ENCODE peak calls at places on chromosomes 4 and X, in five cellular contexts. One of them, this sample, is unnamed.

GRCh38 chr4:186551849-186552248 is 3.5 kb downstream of the MTNR1A start:
- DNase-seq in HEK293T: no peak
- DNase-seq in H54: no peak
- DNase-seq in prostate gland: no peak
- DNase-seq in A172: no peak
- DNase-seq in this sample: no peak

GRCh38 chr4:145939856-145940255 is 1.2 kb upstream of the ZNF827 start:
- DNase-seq in HEK293T: no peak
- DNase-seq in H54: no peak
- DNase-seq in prostate gland: no peak
- DNase-seq in A172: peak
- DNase-seq in this sample: no peak

GRCh38 chr4:127782025-127782274 is 172 bp upstream of the HSPA4L start:
- DNase-seq in HEK293T: peak
- DNase-seq in H54: peak
- DNase-seq in prostate gland: peak
- DNase-seq in A172: no peak
- DNase-seq in this sample: peak

GRCh38 chr4:80390178-80390577 is 54.6 kb downstream of the CFAP299 start:
- DNase-seq in HEK293T: no peak
- DNase-seq in H54: no peak
- DNase-seq in prostate gland: no peak
- DNase-seq in A172: no peak
- DNase-seq in this sample: no peak

GRCh38 chr4:78058591-78059523 is 1.7 kb downstream of the FRAS1 start:
- DNase-seq in HEK293T: peak
- DNase-seq in H54: no peak
- DNase-seq in prostate gland: peak
- DNase-seq in A172: peak
- DNase-seq in this sample: peak

GRCh38 chr4:80362578-80363181 is 27.1 kb downstream of the CFAP299 start:
- DNase-seq in HEK293T: peak
- DNase-seq in H54: no peak
- DNase-seq in prostate gland: no peak
- DNase-seq in A172: peak
- DNase-seq in this sample: peak

GRCh38 chr4:893276-893994 is 38.7 kb downstream of the GAK start:
- DNase-seq in HEK293T: no peak
- DNase-seq in H54: no peak
- DNase-seq in prostate gland: no peak
- DNase-seq in A172: no peak
- DNase-seq in this sample: no peak

GRCh38 chr4:118033148-118034060 is 882 bp upstream of the NDST3 start:
- DNase-seq in HEK293T: peak
- DNase-seq in H54: peak
- DNase-seq in prostate gland: peak
- DNase-seq in A172: peak
- DNase-seq in this sample: peak

GRCh38 chrX:37684918-37685317 is 673 bp upstream of the XK start:
- DNase-seq in HEK293T: no peak
- DNase-seq in H54: no peak
- DNase-seq in prostate gland: no peak
- DNase-seq in A172: no peak
- DNase-seq in this sample: no peak

GRCh38 chrX:27132851-27133250 is 330.3 kb downstream of the PPP4R3C start:
- DNase-seq in HEK293T: no peak
- DNase-seq in H54: no peak
- DNase-seq in prostate gland: no peak
- DNase-seq in A172: no peak
- DNase-seq in this sample: no peak

GRCh38 chr4:70931359-70931758 is 29.2 kb downstream of the MOB1B start:
- DNase-seq in HEK293T: no peak
- DNase-seq in H54: no peak
- DNase-seq in prostate gland: no peak
- DNase-seq in A172: no peak
- DNase-seq in this sample: no peak

GRCh38 chr4:153530996-153531375 is 64.8 kb downstream of the TMEM131L start:
- DNase-seq in HEK293T: no peak
- DNase-seq in H54: no peak
- DNase-seq in prostate gland: no peak
- DNase-seq in A172: no peak
- DNase-seq in this sample: no peak

GRCh38 chr4:73446336-73446938 is 10.4 kb downstream of the AFP start:
- DNase-seq in HEK293T: peak
- DNase-seq in H54: no peak
- DNase-seq in prostate gland: peak
- DNase-seq in A172: peak
- DNase-seq in this sample: peak

GRCh38 chr4:139841464-139842195 is 176.0 kb downstream of the MGST2 start:
- DNase-seq in HEK293T: peak
- DNase-seq in H54: no peak
- DNase-seq in prostate gland: no peak
- DNase-seq in A172: no peak
- DNase-seq in this sample: no peak

GRCh38 chr4:40238700-40239548 is 42.1 kb downstream of the RHOH start:
- DNase-seq in HEK293T: peak
- DNase-seq in H54: no peak
- DNase-seq in prostate gland: no peak
- DNase-seq in A172: peak
- DNase-seq in this sample: no peak

GRCh38 chr4:68272860-68273259 is 27.4 kb upstream of the TMPRSS11B start:
- DNase-seq in HEK293T: no peak
- DNase-seq in H54: no peak
- DNase-seq in prostate gland: no peak
- DNase-seq in A172: no peak
- DNase-seq in this sample: no peak

GRCh38 chr4:148634476-148634875 is 192.3 kb upstream of the NR3C2 start:
- DNase-seq in HEK293T: no peak
- DNase-seq in H54: peak
- DNase-seq in prostate gland: no peak
- DNase-seq in A172: peak
- DNase-seq in this sample: no peak

GRCh38 chr4:176188654-176189053 is 6.7 kb downstream of the SPATA4 start:
- DNase-seq in HEK293T: no peak
- DNase-seq in H54: no peak
- DNase-seq in prostate gland: no peak
- DNase-seq in A172: no peak
- DNase-seq in this sample: no peak

GRCh38 chr4:74120086-74120485 is 21.1 kb upstream of the CXCL2 start:
- DNase-seq in HEK293T: no peak
- DNase-seq in H54: no peak
- DNase-seq in prostate gland: no peak
- DNase-seq in A172: no peak
- DNase-seq in this sample: no peak

GRCh38 chr4:78951862-78952472 is 12.7 kb upstream of the PAQR3 start:
- DNase-seq in HEK293T: peak
- DNase-seq in H54: no peak
- DNase-seq in prostate gland: peak
- DNase-seq in A172: peak
- DNase-seq in this sample: peak

GRCh38 chr4:101337688-101338087 is 9.6 kb downstream of the PPP3CA start:
- DNase-seq in HEK293T: no peak
- DNase-seq in H54: peak
- DNase-seq in prostate gland: no peak
- DNase-seq in A172: peak
- DNase-seq in this sample: no peak

GRCh38 chrX:68193786-68194185 is 239.5 kb downstream of the OPHN1 start:
- DNase-seq in HEK293T: no peak
- DNase-seq in H54: no peak
- DNase-seq in prostate gland: no peak
- DNase-seq in A172: no peak
- DNase-seq in this sample: no peak

GRCh38 chr4:8777320-8778196 is 94.1 kb downstream of the HMX1 start:
- DNase-seq in HEK293T: no peak
- DNase-seq in H54: peak
- DNase-seq in prostate gland: no peak
- DNase-seq in A172: peak
- DNase-seq in this sample: no peak

GRCh38 chr4:77036206-77036605 is 39.6 kb downstream of the CCNI start:
- DNase-seq in HEK293T: no peak
- DNase-seq in H54: no peak
- DNase-seq in prostate gland: no peak
- DNase-seq in A172: no peak
- DNase-seq in this sample: no peak

GRCh38 chr4:7350396-7350795 is 84.3 kb downstream of the PSAPL1 start:
- DNase-seq in HEK293T: no peak
- DNase-seq in H54: no peak
- DNase-seq in prostate gland: no peak
- DNase-seq in A172: no peak
- DNase-seq in this sample: no peak

GRCh38 chr4:25523405-25523804 is 132.2 kb upstream of the SLC34A2 start:
- DNase-seq in HEK293T: no peak
- DNase-seq in H54: no peak
- DNase-seq in prostate gland: no peak
- DNase-seq in A172: no peak
- DNase-seq in this sample: no peak

GRCh38 chrX:108001218-108001814 is 19.1 kb upstream of the TEX13B start:
- DNase-seq in HEK293T: peak
- DNase-seq in H54: peak
- DNase-seq in prostate gland: peak
- DNase-seq in A172: peak
- DNase-seq in this sample: peak

GRCh38 chr4:8920289-8920965 is 48.8 kb upstream of the HMX1 start:
- DNase-seq in HEK293T: peak
- DNase-seq in H54: no peak
- DNase-seq in prostate gland: peak
- DNase-seq in A172: no peak
- DNase-seq in this sample: peak

GRCh38 chr4:13535708-13536361 is 8.5 kb downstream of the NKX3-2 start:
- DNase-seq in HEK293T: no peak
- DNase-seq in H54: no peak
- DNase-seq in prostate gland: no peak
- DNase-seq in A172: no peak
- DNase-seq in this sample: peak

GRCh38 chrX:120690941-120691340 is 61.1 kb upstream of the C1GALT1C1 start:
- DNase-seq in HEK293T: no peak
- DNase-seq in H54: no peak
- DNase-seq in prostate gland: no peak
- DNase-seq in A172: no peak
- DNase-seq in this sample: no peak

GRCh38 chr4:44817905-44818304 is 91.5 kb upstream of the GNPDA2 start:
- DNase-seq in HEK293T: no peak
- DNase-seq in H54: no peak
- DNase-seq in prostate gland: no peak
- DNase-seq in A172: no peak
- DNase-seq in this sample: no peak

GRCh38 chr4:10893417-10893816 is 208.8 kb upstream of the CLNK start:
- DNase-seq in HEK293T: no peak
- DNase-seq in H54: no peak
- DNase-seq in prostate gland: no peak
- DNase-seq in A172: no peak
- DNase-seq in this sample: no peak

GRCh38 chrX:45801554-45801953 is 600.9 kb upstream of the DIPK2B start:
- DNase-seq in HEK293T: no peak
- DNase-seq in H54: no peak
- DNase-seq in prostate gland: no peak
- DNase-seq in A172: peak
- DNase-seq in this sample: no peak

GRCh38 chr4:51906167-51906647 is 63.3 kb downstream of the DCUN1D4 start:
- DNase-seq in HEK293T: no peak
- DNase-seq in H54: no peak
- DNase-seq in prostate gland: no peak
- DNase-seq in A172: no peak
- DNase-seq in this sample: no peak

GRCh38 chr4:140600408-140600807 is 31.6 kb upstream of the UCP1 start:
- DNase-seq in HEK293T: no peak
- DNase-seq in H54: no peak
- DNase-seq in prostate gland: no peak
- DNase-seq in A172: no peak
- DNase-seq in this sample: no peak

GRCh38 chr4:40251366-40251765 is 54.5 kb downstream of the RHOH start:
- DNase-seq in HEK293T: no peak
- DNase-seq in H54: no peak
- DNase-seq in prostate gland: no peak
- DNase-seq in A172: peak
- DNase-seq in this sample: no peak

GRCh38 chr4:110165382-110166285 is 32.8 kb downstream of the ELOVL6 start:
- DNase-seq in HEK293T: peak
- DNase-seq in H54: no peak
- DNase-seq in prostate gland: no peak
- DNase-seq in A172: peak
- DNase-seq in this sample: peak

GRCh38 chr4:52685316-52685715 is 26.2 kb upstream of the USP46 start:
- DNase-seq in HEK293T: no peak
- DNase-seq in H54: no peak
- DNase-seq in prostate gland: no peak
- DNase-seq in A172: no peak
- DNase-seq in this sample: no peak

GRCh38 chrX:10050481-10050880 is 83.3 kb downstream of the CLDN34 start:
- DNase-seq in HEK293T: no peak
- DNase-seq in H54: no peak
- DNase-seq in prostate gland: no peak
- DNase-seq in A172: peak
- DNase-seq in this sample: no peak

GRCh38 chrX:153653556-153653955 is 6.6 kb downstream of the DUSP9 start:
- DNase-seq in HEK293T: no peak
- DNase-seq in H54: no peak
- DNase-seq in prostate gland: no peak
- DNase-seq in A172: no peak
- DNase-seq in this sample: no peak